ENCODE peak calls at places on chromosomes 12 and 14, in six cellular contexts. C is stomach, X is suprapubic skin, L is breast epithelium, Q is esophagus muscularis mucosa, R is ovary. Y is an unnamed sample.

GRCh38 chr14:45249847-45250575 is 3.0 kb downstream of the MIS18BP1 start:
- DNase-seq in X (no peak), L (no peak), Q (no peak), R (no peak), C (no peak), Y (no peak)

GRCh38 chr14:103118663-103119404 is 4.4 kb upstream of the TNFAIP2 start:
- DNase-seq in X (no peak), L (no peak), Q (no peak), C (peak; percentile 53), R (no peak), Y (no peak)

GRCh38 chr12:57049890-57050289 is at the start of gene MYO1A:
- DNase-seq in C (peak; percentile 34), Q (no peak), L (no peak), X (no peak), R (no peak), Y (no peak)

GRCh38 chr12:20798561-20798960 is 11.9 kb upstream of the SLCO1B3 start:
- DNase-seq in Q (no peak), C (no peak), L (no peak), R (no peak), X (no peak), Y (no peak)

GRCh38 chr14:94897092-94897491 is 127.2 kb upstream of the GSC start:
- DNase-seq in C (no peak), X (no peak), R (no peak), Q (no peak), L (no peak), Y (peak; percentile 22)

GRCh38 chr12:65306603-65307501 is 28.4 kb downstream of the MSRB3 start:
- DNase-seq in L (no peak), C (no peak), X (no peak), R (no peak), Q (no peak), Y (no peak)

GRCh38 chr12:132069336-132069985 is 74.7 kb downstream of the DDX51 start:
- DNase-seq in Q (no peak), L (no peak), X (no peak), C (no peak), R (no peak), Y (no peak)

GRCh38 chr12:92224685-92225331 is 79.2 kb upstream of the BTG1 start:
- DNase-seq in X (no peak), Q (no peak), C (no peak), R (no peak), L (no peak), Y (no peak)

GRCh38 chr14:38285962-38286361 is 30.1 kb upstream of the CLEC14A start:
- DNase-seq in X (no peak), Q (no peak), L (no peak), R (no peak), C (no peak), Y (no peak)

GRCh38 chr14:79378020-79378419 is 833.3 kb downstream of the DIO2 start:
- DNase-seq in R (no peak), L (no peak), C (no peak), X (no peak), Q (no peak), Y (no peak)

GRCh38 chr12:127108360-127109215 is 1158.4 kb upstream of the TMEM132C start:
- DNase-seq in C (peak; percentile 54), Q (no peak), X (peak; percentile 81), L (no peak), R (peak; percentile 17), Y (peak; percentile 49)
- TF ChIP-seq CTCF in C (peak; percentile 36), Q (peak; percentile 68), X (peak; percentile 45), L (no peak), R (no peak), Y (peak; percentile 60)

GRCh38 chr14:83632375-83632774 is 1897.6 kb upstream of the FLRT2 start:
- DNase-seq in C (no peak), Q (no peak), X (no peak), R (no peak), L (no peak), Y (no peak)
- TF ChIP-seq POLR2A in C (no peak), Q (no peak), X (no peak), R (no peak), L (no peak), Y (no peak)

DNA sequence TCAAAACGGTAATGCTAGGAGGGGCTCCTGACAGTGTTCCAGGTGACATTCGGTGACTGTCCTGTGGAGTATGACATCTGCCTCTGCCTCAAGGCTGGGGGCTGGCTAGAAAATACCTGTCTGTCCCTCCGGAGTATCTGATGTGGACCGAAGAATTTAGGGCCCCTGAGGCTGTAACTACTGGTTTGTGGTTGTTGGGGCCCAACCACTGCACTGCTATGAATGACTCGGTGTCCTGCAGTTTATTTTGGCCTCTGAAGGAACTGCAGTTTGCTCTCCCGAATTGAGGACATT is 198.9 kb upstream of the CAND1 start:
- DNase-seq in X (no peak), Q (no peak), R (no peak), L (no peak), C (no peak), Y (no peak)
- H3K4me3 ChIP-seq in X (no peak overlapping the region), Q (no peak overlapping the region), R (no peak overlapping the region), L (no peak overlapping the region), C (no peak overlapping the region), Y (no peak overlapping the region)

DNA sequence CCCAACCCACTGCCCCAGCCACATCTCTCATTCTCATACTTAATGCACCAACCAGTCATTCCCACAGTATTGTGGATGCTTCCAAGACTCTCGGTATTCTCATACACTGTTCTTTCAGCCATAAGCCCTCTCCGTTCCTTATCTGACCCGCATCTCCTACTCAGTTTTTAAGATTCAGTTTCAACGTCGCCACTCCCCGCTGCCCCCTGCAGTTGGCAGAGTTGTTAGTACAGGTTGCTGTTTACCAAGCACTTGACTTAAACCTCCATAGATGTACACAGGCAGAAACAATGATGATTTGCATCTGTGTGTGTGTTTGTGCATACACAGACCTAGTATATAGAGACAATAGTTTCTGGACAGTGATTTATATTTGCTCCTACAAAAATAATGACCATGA is 40.2 kb downstream of the PAH start:
- DNase-seq in R (no peak), C (no peak), X (no peak), L (no peak), Q (no peak), Y (no peak)
- TF ChIP-seq CTCF in R (no peak), C (no peak), X (no peak), L (no peak), Q (no peak), Y (no peak)

DNA sequence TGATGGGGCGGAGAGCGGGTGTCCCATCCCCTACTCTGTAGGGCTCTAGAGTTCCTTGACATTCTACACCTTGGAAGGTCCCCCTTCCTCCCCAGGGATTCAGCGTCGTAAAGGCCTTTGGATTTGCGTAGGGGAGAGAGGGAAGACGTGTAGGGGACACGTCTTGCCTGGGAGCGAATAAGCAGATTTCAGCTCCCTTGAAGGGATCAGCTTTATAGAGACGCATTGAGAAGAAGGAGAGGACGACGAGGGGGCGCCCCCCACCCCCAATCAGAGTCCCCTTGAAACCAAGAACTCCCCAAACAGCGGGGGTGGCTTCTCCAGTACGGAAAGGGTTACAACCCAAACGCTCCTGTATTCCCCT is 324 bp downstream of the CALCOCO1 start:
- DNase-seq in R (no peak), C (no peak), Q (no peak), X (no peak), L (no peak), Y (no peak)
- TF ChIP-seq POLR2A in R (no peak), C (no peak), Q (no peak), X (no peak), L (no peak), Y (no peak)

GRCh38 chr12:15777355-15778012 is 11.7 kb downstream of the EPS8 start:
- DNase-seq in L (no peak), Q (no peak), R (no peak), X (no peak), C (no peak), Y (no peak)
- H3K4me3 ChIP-seq in L (no peak overlapping the region), Q (no peak overlapping the region), R (no peak overlapping the region), X (no peak overlapping the region), C (no peak overlapping the region), Y (no peak overlapping the region)

DNA sequence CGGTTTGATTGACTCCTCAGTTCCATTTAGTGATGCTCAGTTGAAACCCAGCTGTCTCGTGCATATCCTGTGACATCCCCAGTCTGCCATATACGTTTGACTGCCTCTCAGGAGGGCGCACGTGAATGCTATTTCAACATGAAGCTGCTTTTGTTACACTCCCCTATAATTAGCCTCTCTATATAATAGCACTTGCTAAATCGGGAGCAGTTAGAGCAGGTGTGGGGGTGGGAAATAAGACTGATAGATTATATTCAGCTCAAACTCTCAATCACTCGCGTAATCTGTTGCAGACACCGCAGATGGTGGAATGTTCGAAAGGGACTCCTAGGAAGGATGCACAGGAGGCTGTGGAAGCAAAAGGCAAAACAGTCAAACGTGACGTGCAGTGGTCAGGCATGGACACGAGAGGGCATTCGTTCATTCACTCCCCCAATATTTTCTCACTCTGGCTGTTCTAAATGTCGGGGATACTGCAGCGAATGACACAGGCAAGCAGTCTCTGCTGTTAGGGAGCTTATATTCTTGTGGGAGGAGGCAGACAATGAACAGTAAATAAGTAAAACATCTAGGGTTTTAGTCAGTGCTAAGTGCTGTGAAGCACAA is 29.8 kb downstream of the KCNA1 start:
- DNase-seq in R (no peak), L (no peak), C (no peak), Q (no peak), X (no peak), Y (no peak)
- TF ChIP-seq CTCF in R (no peak), L (no peak), C (no peak), Q (no peak), X (no peak), Y (no peak)